ENCODE peak calls at places on chromosomes 16 and 17, in eight cellular contexts. B is HFFc6, L is tibial nerve, M is colonic mucosa, Y is cardiac muscle cell, W is uterus, E is PC-3, C is Caco-2. Q is an unnamed sample.

GRCh38 chr17:76467809-76468633 is 618 bp downstream of the AANAT start:
- DNase-seq in L (no peak), C (no peak), W (no peak), M (no peak), Y (no peak), E (no peak), B (no peak), Q (peak)

GRCh38 chr17:55588446-55588845 is 77.2 kb upstream of the SMIM36 start:
- DNase-seq in E (peak), W (no peak), B (peak), L (no peak), C (no peak), M (no peak), Y (no peak), Q (no peak)

GRCh38 chr16:30380801-30381208 is 1.6 kb downstream of the SEPTIN1 start:
- DNase-seq in Y (no peak), L (no peak), C (no peak), M (no peak), B (no peak), W (no peak), E (no peak), Q (no peak)

GRCh38 chr17:34827008-34827407 is 134.3 kb downstream of the CCT6B start:
- DNase-seq in B (no peak), M (peak), Y (no peak), E (peak), L (no peak), W (no peak), C (no peak), Q (no peak)

GRCh38 chr16:70738083-70738977 is 52.5 kb upstream of the MTSS2 start:
- DNase-seq in B (peak), W (peak), C (no peak), E (peak), M (no peak), L (peak), Y (peak), Q (no peak)

GRCh38 chr16:86367291-86368072 is 142.8 kb upstream of the FOXF1 start:
- DNase-seq in C (no peak), E (no peak), W (no peak), M (no peak), B (no peak), L (no peak), Y (no peak), Q (no peak)

GRCh38 chr16:65119905-65120341 is 1.9 kb downstream of the CDH11 start:
- DNase-seq in B (peak), E (peak), M (no peak), Y (peak), W (peak), C (no peak), L (peak), Q (no peak)

GRCh38 chr17:45628019-45628418 is 137.5 kb upstream of the PLEKHM1 start:
- DNase-seq in Y (no peak), C (no peak), B (no peak), L (no peak), M (no peak), E (no peak), W (no peak), Q (no peak)

GRCh38 chr17:64156670-64157069 is 26.7 kb upstream of the ERN1 start:
- DNase-seq in L (no peak), Y (no peak), C (no peak), E (no peak), B (no peak), W (no peak), M (no peak), Q (no peak)

GRCh38 chr16:7116734-7117133 is 215.9 kb upstream of the RBFOX1 start:
- DNase-seq in C (no peak), E (no peak), B (no peak), Y (no peak), M (no peak), W (no peak), L (no peak), Q (no peak)

GRCh38 chr16:17460890-17461289 is 9.9 kb downstream of the XYLT1 start:
- DNase-seq in Y (no peak), W (no peak), E (no peak), L (no peak), B (no peak), C (no peak), M (no peak), Q (no peak)

GRCh38 chr16:75550211-75550662 is 5.8 kb downstream of the TMEM231 start:
- DNase-seq in W (peak), L (peak), Y (no peak), B (peak), E (peak), M (peak), C (no peak), Q (no peak)

GRCh38 chr17:39563476-39563875 is 44.2 kb downstream of the NEUROD2 start:
- DNase-seq in C (no peak), L (no peak), E (no peak), M (no peak), W (no peak), B (no peak), Y (no peak), Q (peak)

GRCh38 chr17:32593003-32593402 is 106.2 kb downstream of the CDK5R1 start:
- DNase-seq in E (peak), B (no peak), M (no peak), L (no peak), Y (no peak), W (no peak), C (no peak), Q (no peak)

GRCh38 chr16:89909777-89910716 is 8.6 kb upstream of the MC1R start:
- DNase-seq in Y (peak), W (peak), M (peak), C (peak), L (peak), E (peak), B (peak), Q (peak)

GRCh38 chr17:2705888-2706795 is 5.4 kb downstream of the CLUH start:
- DNase-seq in W (no peak), C (no peak), L (no peak), M (no peak), Y (no peak), B (no peak), E (no peak), Q (no peak)

GRCh38 chr16:76897816-76898215 is 293.2 kb upstream of the MON1B start:
- DNase-seq in W (no peak), E (peak), L (no peak), Y (no peak), B (no peak), M (no peak), C (no peak), Q (no peak)

GRCh38 chr16:54787045-54787444 is 143.6 kb upstream of the IRX5 start:
- DNase-seq in Y (no peak), E (no peak), W (no peak), M (no peak), B (no peak), L (no peak), C (no peak), Q (no peak)

GRCh38 chr16:49588729-49589384 is 215.3 kb downstream of the C16orf78 start:
- DNase-seq in W (no peak), C (peak), M (no peak), E (no peak), B (no peak), L (no peak), Y (no peak), Q (no peak)

GRCh38 chr17:62179525-62180161 is 114.6 kb upstream of the MED13 start:
- DNase-seq in M (peak), W (no peak), L (no peak), E (peak), Y (no peak), B (peak), C (peak), Q (no peak)

GRCh38 chr16:19751478-19751877 is 33.4 kb downstream of the IQCK start:
- DNase-seq in L (no peak), E (no peak), W (no peak), Y (no peak), C (no peak), B (no peak), M (no peak), Q (no peak)

GRCh38 chr17:73722163-73722562 is 77.9 kb upstream of the SDK2 start:
- DNase-seq in C (no peak), B (no peak), L (no peak), Y (no peak), W (no peak), E (no peak), M (no peak), Q (no peak)

GRCh38 chr17:49254066-49254465 is 23.5 kb upstream of the PHOSPHO1 start:
- DNase-seq in M (no peak), L (no peak), E (no peak), Y (no peak), B (no peak), C (no peak), W (no peak), Q (no peak)
- TF ChIP-seq CTCF in M (no peak), L (no peak), E (peak), Y (no peak), B (no peak), C (no peak), W (no peak), Q (no peak)

DNA sequence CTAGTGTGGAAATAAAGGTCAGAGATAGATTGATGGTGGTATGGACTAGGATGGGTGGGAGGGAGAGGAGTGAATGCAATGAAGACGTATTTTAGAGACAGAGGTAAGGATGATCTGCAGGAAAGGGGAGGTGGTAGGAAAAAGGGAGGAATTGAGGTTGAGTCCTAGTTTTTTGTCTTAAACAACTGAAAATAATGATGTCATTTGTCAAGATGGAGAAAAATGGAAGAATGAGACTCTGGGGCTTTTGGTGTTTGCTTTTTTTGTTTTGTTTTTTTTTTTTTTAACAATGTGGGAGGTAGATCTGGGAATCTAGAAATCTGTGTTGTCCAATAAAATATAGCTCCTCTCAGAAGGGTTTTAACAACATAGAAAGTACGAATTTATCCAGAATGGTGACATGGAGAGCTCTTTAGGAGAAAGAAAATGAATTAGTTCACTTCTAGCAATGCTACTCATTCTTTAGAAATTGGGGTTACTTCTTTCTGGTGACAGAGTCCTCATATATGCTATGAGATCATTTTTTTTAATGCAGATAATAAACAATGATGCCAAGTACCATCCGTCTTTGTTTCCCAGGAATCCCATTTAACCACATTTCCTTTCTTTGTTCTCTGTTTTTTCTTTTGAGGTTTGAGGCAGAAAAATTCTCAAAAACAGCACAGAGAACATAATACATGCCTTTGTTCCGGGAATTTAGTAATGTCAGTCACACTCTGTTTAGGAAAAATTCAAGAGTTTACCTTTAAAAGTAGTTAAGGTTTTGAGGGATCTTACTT is 225.3 kb upstream of the COX10 start:
- DNase-seq in Y (no peak), W (no peak), L (no peak), C (no peak), M (no peak), E (no peak), B (no peak), Q (no peak)
- TF ChIP-seq CTCF in Y (no peak), W (no peak), L (no peak), C (no peak), M (no peak), E (no peak), B (no peak), Q (no peak)

DNA sequence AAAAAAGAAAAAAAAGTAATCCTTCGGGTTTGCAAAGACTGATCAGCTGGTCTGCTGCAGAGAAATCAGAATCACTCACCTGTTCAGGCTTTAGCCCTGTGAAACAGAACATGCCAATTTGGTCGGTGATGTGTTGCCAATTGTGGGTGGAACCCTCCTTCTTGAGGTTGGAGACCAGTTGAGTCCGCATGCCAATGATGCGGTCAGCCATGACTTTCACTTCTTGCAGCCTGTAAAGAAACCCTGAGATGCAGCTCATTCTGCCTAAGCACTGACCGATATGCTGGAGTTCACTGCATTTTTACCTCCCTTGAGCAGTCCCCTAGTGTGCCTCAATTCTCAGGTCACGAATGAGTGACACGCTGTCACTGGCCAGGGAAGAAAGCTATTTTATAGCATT is 24.8 kb upstream of the SLC38A7 start:
- DNase-seq in M (no peak), B (no peak), C (no peak), Y (no peak), W (no peak), E (no peak), L (no peak), Q (no peak)
- TF ChIP-seq CTCF in M (no peak), B (no peak), C (no peak), Y (no peak), W (no peak), E (no peak), L (no peak), Q (no peak)

GRCh38 chr17:50533185-50533584 is 650 bp downstream of the EPN3 start:
- DNase-seq in E (no peak), C (no peak), W (no peak), M (peak), B (no peak), Y (no peak), L (no peak), Q (no peak)

GRCh38 chr17:50535407-50535806 is 2.9 kb downstream of the EPN3 start:
- DNase-seq in W (no peak), E (no peak), Y (no peak), L (no peak), M (no peak), B (no peak), C (no peak), Q (no peak)

GRCh38 chr17:50533720-50534148 is 1.2 kb downstream of the EPN3 start:
- DNase-seq in C (no peak), B (no peak), W (peak), Y (peak), L (peak), M (peak), E (peak), Q (no peak)

GRCh38 chr17:50534979-50535326 is 2.4 kb downstream of the EPN3 start:
- DNase-seq in M (no peak), E (no peak), C (no peak), B (no peak), W (no peak), Y (no peak), L (no peak), Q (no peak)

GRCh38 chr17:50534222-50534978 is 1.9 kb downstream of the EPN3 start:
- DNase-seq in Y (no peak), C (peak), W (no peak), B (no peak), M (peak), L (no peak), E (peak), Q (no peak)
- TF ChIP-seq CTCF in Y (peak), C (peak), W (peak), B (peak), M (peak), L (no peak), E (peak), Q (no peak)

DNA sequence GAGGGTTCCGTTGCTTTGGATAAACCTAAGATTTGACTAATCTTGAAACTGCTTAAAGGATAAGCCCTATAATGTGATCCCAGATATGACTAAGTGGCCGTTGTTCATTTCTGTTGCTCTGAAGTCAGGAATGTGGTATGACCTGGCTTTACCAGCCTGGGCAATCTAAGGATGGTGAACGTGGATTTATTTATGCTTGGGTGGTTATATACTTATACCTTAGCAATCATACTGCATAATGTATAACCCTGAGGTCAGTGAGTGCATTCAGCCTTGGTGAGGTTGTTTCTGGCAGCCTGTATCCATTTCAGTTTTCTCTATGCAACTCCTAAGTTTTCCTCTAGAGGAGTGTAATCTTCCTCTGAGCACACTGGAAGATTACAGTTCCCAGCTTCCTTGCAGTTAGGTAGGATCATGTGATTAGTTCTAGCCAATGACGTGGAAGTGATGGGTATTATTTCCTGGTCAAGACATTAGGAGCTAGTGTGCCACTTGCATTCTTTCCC is 41.9 kb downstream of the FTO start:
- DNase-seq in E (peak), L (no peak), B (peak), C (no peak), Y (no peak), W (no peak), M (no peak), Q (no peak)
- TF ChIP-seq CTCF in E (peak), L (no peak), B (peak), C (no peak), Y (peak), W (no peak), M (no peak), Q (no peak)

DNA sequence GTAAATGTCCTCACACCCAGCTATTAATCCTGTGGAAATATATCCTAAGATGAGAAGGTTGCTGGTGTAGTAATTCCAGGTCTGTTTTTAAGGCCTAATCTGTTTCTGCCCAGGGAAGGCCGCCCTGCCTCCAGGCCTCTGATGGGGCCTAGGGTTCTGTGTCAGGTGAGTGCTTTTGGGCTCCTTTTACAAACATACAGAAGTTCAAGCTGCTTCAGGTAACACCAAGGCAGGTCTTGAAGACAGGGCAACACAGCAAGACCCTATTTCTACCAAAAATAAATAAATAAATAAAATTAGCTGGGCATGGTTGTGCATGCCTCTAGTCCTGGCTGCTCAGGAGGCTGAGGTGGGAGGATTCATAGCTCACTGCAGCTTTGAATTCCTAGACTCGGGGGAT is 9.3 kb downstream of the PPL start:
- DNase-seq in W (no peak), B (no peak), Y (no peak), C (no peak), L (no peak), M (no peak), E (no peak), Q (no peak)
- TF ChIP-seq CTCF in W (no peak), B (no peak), Y (no peak), C (no peak), L (no peak), M (no peak), E (no peak), Q (no peak)

DNA sequence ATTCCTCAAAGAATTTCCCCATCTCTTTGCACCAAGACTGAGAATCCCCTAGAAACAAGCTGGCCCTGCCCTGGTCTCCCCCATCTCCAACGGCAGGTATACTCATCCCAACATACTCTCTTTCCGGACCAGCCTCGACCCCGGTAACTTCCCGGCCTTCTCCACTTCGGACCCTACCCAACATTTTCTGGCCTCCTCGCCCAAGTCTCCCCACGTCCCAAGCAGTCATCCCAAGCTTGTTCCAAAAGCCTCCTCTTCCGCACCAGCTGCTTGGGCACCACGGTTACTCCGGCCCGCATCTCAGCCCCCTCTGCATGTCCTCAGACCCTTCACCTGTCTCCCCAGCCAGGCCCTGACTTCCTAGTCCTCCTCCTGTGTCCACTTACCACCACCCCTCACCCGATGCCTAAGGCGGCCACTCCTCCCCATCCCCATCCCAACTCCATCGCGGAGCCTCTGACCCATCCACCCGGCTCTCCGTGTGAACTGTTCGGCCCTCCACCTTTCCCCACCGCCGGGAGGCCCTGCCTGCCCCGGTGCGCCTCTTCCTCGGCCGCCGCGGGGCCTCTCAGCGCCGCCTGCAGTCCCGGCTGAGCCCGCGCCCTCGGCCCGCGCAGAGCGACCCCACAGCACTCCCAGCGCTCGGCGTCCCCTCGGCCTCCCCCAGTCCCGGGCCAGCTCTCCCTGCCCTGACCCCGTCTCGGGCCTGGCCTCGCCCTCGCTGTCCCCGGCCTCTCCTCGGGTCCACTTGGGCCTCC is 993 bp downstream of the PITPNA start:
- DNase-seq in Y (peak), B (no peak), M (peak), L (no peak), C (peak), W (no peak), E (peak), Q (no peak)
- TF ChIP-seq CTCF in Y (peak), B (peak), M (no peak), L (peak), C (peak), W (peak), E (no peak), Q (no peak)

GRCh38 chr17:30939059-30939689 is 17.4 kb downstream of the ADAP2 start:
- DNase-seq in Y (no peak), M (no peak), B (no peak), L (no peak), E (no peak), C (no peak), W (no peak), Q (no peak)

GRCh38 chr17:30947796-30948195 is 23.0 kb upstream of the RNF135 start:
- DNase-seq in M (no peak), W (no peak), C (peak), L (no peak), Y (no peak), E (no peak), B (no peak), Q (no peak)

DNA sequence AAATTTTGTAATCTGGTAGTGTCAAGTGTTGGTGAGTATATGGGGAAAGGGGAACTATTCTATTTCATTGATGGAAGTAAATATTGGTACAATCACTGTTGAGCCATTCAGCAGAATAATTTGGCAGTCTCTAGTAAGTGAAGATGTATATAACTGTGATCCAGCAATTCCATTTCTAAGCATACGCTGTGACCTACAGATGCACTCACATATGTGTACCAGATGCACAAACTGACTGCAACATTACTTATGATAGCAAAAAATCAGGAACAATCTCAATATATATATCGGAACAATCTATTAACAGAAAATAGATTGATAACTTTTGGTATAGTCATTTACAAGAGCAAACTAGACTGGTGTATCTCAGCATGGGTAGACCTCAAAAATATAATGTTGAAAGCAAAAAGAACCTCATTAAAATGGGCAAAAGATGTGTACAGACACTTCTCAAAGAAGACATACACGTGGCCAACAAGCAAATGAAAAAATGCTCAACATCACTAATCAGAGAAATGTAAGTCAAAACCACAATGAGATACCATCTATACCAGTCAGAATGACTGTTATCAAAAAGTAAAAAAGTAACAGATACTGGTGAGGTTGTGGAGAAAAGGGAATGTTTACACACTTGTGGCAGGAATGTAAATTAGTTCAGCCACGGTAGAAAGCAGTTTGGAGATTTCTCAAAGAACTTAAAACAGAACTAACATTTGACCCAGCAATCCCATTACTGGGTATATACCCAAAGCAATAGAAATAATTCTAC is 20.8 kb downstream of the ADAP2 start:
- DNase-seq in C (no peak), W (no peak), E (no peak), M (no peak), B (peak), Y (no peak), L (no peak), Q (no peak)
- TF ChIP-seq CTCF in C (peak), W (no peak), E (no peak), M (no peak), B (peak), Y (no peak), L (no peak), Q (no peak)

Q was measured in D721Med.